ENCODE peak calls at places on chromosomes 1 and 21, in seven cellular contexts. W is CD8-positive, alpha-beta memory T cell; F is endothelial cell of umbilical vein; L is psoas muscle; Z is heart right ventricle; U is lower lobe of right lung; O is WERI-Rb-1. Y is an unnamed sample.

GRCh38 chr1:95183952-95184351 is 50.1 kb upstream of the RWDD3 start:
- DNase-seq in W (no peak), F (no peak), L (no peak), Z (no peak), U (no peak), O (no peak), Y (no peak)

GRCh38 chr1:228141082-228141870 is 1.2 kb downstream of the GUK1 start:
- DNase-seq in W (peak), F (peak), L (peak), Z (peak), U (peak), O (no peak), Y (peak)

GRCh38 chr1:189764391-189765320 is 713.0 kb downstream of the BRINP3 start:
- DNase-seq in W (no peak), F (no peak), L (no peak), Z (no peak), U (no peak), O (no peak), Y (no peak)

GRCh38 chr1:145708063-145708462 is 895 bp upstream of the PDZK1 start:
- DNase-seq in W (no peak), F (no peak), L (no peak), Z (no peak), U (no peak), O (peak), Y (no peak)

GRCh38 chr1:14737561-14738094 is 139.1 kb downstream of the KAZN start:
- DNase-seq in W (no peak), F (no peak), L (no peak), Z (no peak), U (no peak), O (no peak), Y (no peak)

GRCh38 chr1:8448906-8449661 is 131.2 kb downstream of the SLC45A1 start:
- DNase-seq in W (no peak), F (no peak), L (no peak), Z (no peak), U (no peak), O (no peak), Y (no peak)

GRCh38 chr1:206575165-206575893 is 36.9 kb downstream of the EIF2D start:
- DNase-seq in W (peak), F (peak), L (no peak), Z (no peak), U (peak), O (peak), Y (no peak)

GRCh38 chr1:109257682-109258421 is 8.5 kb downstream of the CELSR2 start:
- DNase-seq in W (no peak), F (no peak), L (no peak), Z (no peak), U (no peak), O (no peak), Y (no peak)

GRCh38 chr21:41066086-41066938 is 101.6 kb upstream of the BACE2 start:
- DNase-seq in W (no peak), F (no peak), L (no peak), Z (peak), U (no peak), O (peak), Y (no peak)

GRCh38 chr1:226784081-226785049 is 45.3 kb upstream of the ITPKB start:
- DNase-seq in W (no peak), F (peak), L (no peak), Z (no peak), U (no peak), O (no peak), Y (no peak)

GRCh38 chr1:10734900-10735602 is 61.4 kb downstream of the CASZ1 start:
- DNase-seq in W (no peak), F (no peak), L (no peak), Z (peak), U (no peak), O (no peak), Y (no peak)

GRCh38 chr1:202034683-202035462 is 24.5 kb downstream of the ELF3 start:
- DNase-seq in W (no peak), F (no peak), L (peak), Z (peak), U (peak), O (peak), Y (no peak)

GRCh38 chr1:235741294-235741693 is 91.7 kb upstream of the GNG4 start:
- DNase-seq in W (no peak), F (no peak), L (no peak), Z (no peak), U (no peak), O (no peak), Y (no peak)

GRCh38 chr1:205570796-205571537 is 60.8 kb downstream of the ELK4 start:
- DNase-seq in W (no peak), F (no peak), L (no peak), Z (no peak), U (no peak), O (peak), Y (no peak)

GRCh38 chr1:93448983-93449805 is 1.3 kb downstream of the FNBP1L start:
- DNase-seq in W (no peak), F (peak), L (no peak), Z (no peak), U (no peak), O (peak), Y (no peak)

GRCh38 chr1:95232646-95233320 is 1.2 kb upstream of the RWDD3 start:
- DNase-seq in W (no peak), F (no peak), L (no peak), Z (no peak), U (no peak), O (no peak), Y (no peak)

GRCh38 chr1:50105430-50105829 is 3.3 kb upstream of the ELAVL4 start:
- DNase-seq in W (no peak), F (no peak), L (no peak), Z (no peak), U (no peak), O (no peak), Y (no peak)

GRCh38 chr1:241990040-241990439 is 8.9 kb downstream of the MAP1LC3C start:
- DNase-seq in W (no peak), F (no peak), L (peak), Z (peak), U (peak), O (peak), Y (no peak)

GRCh38 chr1:23035823-23036452 is 16.7 kb downstream of the KDM1A start:
- DNase-seq in W (no peak), F (no peak), L (no peak), Z (no peak), U (no peak), O (peak), Y (no peak)

GRCh38 chr1:192580351-192580962 is 4.9 kb downstream of the RGS1 start:
- DNase-seq in W (no peak), F (peak), L (no peak), Z (no peak), U (no peak), O (no peak), Y (no peak)

GRCh38 chr1:185646202-185646683 is 87.9 kb upstream of the HMCN1 start:
- DNase-seq in W (no peak), F (peak), L (no peak), Z (no peak), U (no peak), O (no peak), Y (no peak)

GRCh38 chr1:45913183-45913924 is 109.9 kb downstream of the MAST2 start:
- DNase-seq in W (no peak), F (no peak), L (peak), Z (peak), U (no peak), O (no peak), Y (no peak)

GRCh38 chr1:33137800-33138199 is 44.0 kb downstream of the TRIM62 start:
- DNase-seq in W (peak), F (peak), L (peak), Z (peak), U (no peak), O (peak), Y (no peak)

GRCh38 chr1:12245733-12246132 is 15.9 kb downstream of the VPS13D start:
- DNase-seq in W (no peak), F (no peak), L (no peak), Z (no peak), U (no peak), O (no peak), Y (no peak)

GRCh38 chr1:101697057-101697456 is 299.7 kb downstream of the OLFM3 start:
- DNase-seq in W (no peak), F (peak), L (no peak), Z (no peak), U (no peak), O (no peak), Y (no peak)

GRCh38 chr1:188129856-188130838 is 1301.4 kb downstream of the PLA2G4A start:
- DNase-seq in W (no peak), F (no peak), L (no peak), Z (no peak), U (no peak), O (no peak), Y (no peak)

GRCh38 chr1:64073705-64074104 is 129.7 kb upstream of the UBE2U start:
- DNase-seq in W (no peak), F (no peak), L (no peak), Z (no peak), U (no peak), O (peak), Y (no peak)

GRCh38 chr1:61192666-61193325 is 110.4 kb downstream of the NFIA start:
- DNase-seq in W (no peak), F (peak), L (no peak), Z (no peak), U (no peak), O (no peak), Y (no peak)

GRCh38 chr1:43293896-43294760 is 6.7 kb upstream of the TIE1 start:
- DNase-seq in W (no peak), F (peak), L (no peak), Z (no peak), U (no peak), O (no peak), Y (no peak)

GRCh38 chr1:165424454-165425283 is 20.3 kb downstream of the RXRG start:
- DNase-seq in W (no peak), F (no peak), L (peak), Z (peak), U (no peak), O (no peak), Y (no peak)

GRCh38 chr1:110425196-110425595 is 17.7 kb upstream of the LAMTOR5 start:
- DNase-seq in W (no peak), F (no peak), L (no peak), Z (peak), U (no peak), O (peak), Y (no peak)

GRCh38 chr1:186535388-186536133 is 74.6 kb upstream of the PDC start:
- DNase-seq in W (no peak), F (peak), L (no peak), Z (no peak), U (no peak), O (no peak), Y (no peak)

GRCh38 chr1:58041621-58042020 is 504.9 kb downstream of the OMA1 start:
- DNase-seq in W (no peak), F (no peak), L (no peak), Z (no peak), U (no peak), O (no peak), Y (no peak)

GRCh38 chr1:60311838-60312237 is 238.3 kb upstream of the C1orf87 start:
- DNase-seq in W (no peak), F (no peak), L (no peak), Z (no peak), U (no peak), O (no peak), Y (no peak)

GRCh38 chr1:99171126-99171813 is 93.0 kb upstream of the PLPPR4 start:
- DNase-seq in W (no peak), F (no peak), L (no peak), Z (no peak), U (no peak), O (no peak), Y (no peak)

GRCh38 chr21:31117046-31117916 is 79.0 kb upstream of the KRTAP19-8 start:
- DNase-seq in W (no peak), F (no peak), L (no peak), Z (no peak), U (no peak), O (no peak), Y (no peak)

GRCh38 chr1:155325596-155325893 is 4.9 kb downstream of the RUSC1 start:
- DNase-seq in W (no peak), F (no peak), L (no peak), Z (no peak), U (no peak), O (no peak), Y (no peak)
- H3K27ac ChIP-seq in W (no peak), F (no peak), L (peak), Z (no peak), U (peak), O (peak), Y (peak)

DNA sequence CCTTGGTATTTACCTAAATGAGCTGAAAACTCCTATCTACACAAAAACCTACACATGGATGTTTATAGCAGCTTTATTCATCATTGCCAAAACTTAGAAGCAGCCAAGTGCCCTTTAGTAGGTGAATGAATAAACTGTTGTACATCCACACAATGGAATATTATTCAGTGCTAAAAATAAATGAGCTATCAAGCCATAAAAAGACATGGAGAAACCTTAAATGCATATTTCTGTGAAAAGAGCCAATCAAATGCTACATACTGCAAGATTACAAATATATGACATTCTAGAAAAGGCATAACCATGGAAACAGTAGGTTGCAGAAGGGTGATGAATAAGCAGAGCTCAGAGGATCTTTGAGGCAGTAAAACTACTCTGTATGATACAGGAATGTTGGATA is 23.3 kb downstream of the ABCB10 start:
- DNase-seq in W (no peak), F (no peak), L (no peak), Z (no peak), U (no peak), O (no peak), Y (no peak)
- H3K27ac ChIP-seq in W (no peak), F (no peak), L (no peak), Z (no peak), U (no peak), O (no peak), Y (no peak)

GRCh38 chr1:75165264-75165663 is 31.1 kb downstream of the LHX8 start:
- DNase-seq in W (no peak), F (no peak), L (no peak), Z (no peak), U (no peak), O (no peak), Y (no peak)
- H3K27ac ChIP-seq in W (no peak), F (no peak), L (no peak), Z (no peak), U (no peak), O (no peak), Y (no peak)

GRCh38 chr21:25607151-25607811 is at the start of gene MRPL39:
- DNase-seq in W (peak), F (peak), L (peak), Z (peak), U (peak), O (peak), Y (peak)

GRCh38 chr21:25607812-25608737 is 794 bp upstream of the MRPL39 start:
- DNase-seq in W (peak), F (peak), L (peak), Z (peak), U (peak), O (peak), Y (peak)
- H3K27ac ChIP-seq in W (peak), F (peak), L (peak), Z (peak), U (peak), O (peak), Y (peak)

GRCh38 chr21:42496839-42497202 is 797 bp upstream of the RSPH1 start:
- DNase-seq in W (no peak), F (no peak), L (peak), Z (no peak), U (peak), O (peak), Y (no peak)
- H3K27ac ChIP-seq in W (peak), F (peak), L (peak), Z (peak), U (peak), O (peak), Y (no peak)

GRCh38 chr1:225224287-225224686 is 203.6 kb downstream of the LBR start:
- DNase-seq in W (no peak), F (no peak), L (no peak), Z (no peak), U (no peak), O (no peak), Y (no peak)

GRCh38 chr1:225228871-225229303 is 199.0 kb downstream of the LBR start:
- DNase-seq in W (no peak), F (no peak), L (no peak), Z (no peak), U (no peak), O (no peak), Y (no peak)

GRCh38 chr1:225230483-225230882 is 197.4 kb downstream of the LBR start:
- DNase-seq in W (no peak), F (no peak), L (no peak), Z (no peak), U (no peak), O (no peak), Y (no peak)

GRCh38 chr1:225225681-225226080 is 202.2 kb downstream of the LBR start:
- DNase-seq in W (no peak), F (no peak), L (no peak), Z (no peak), U (no peak), O (no peak), Y (no peak)
- H3K27ac ChIP-seq in W (no peak), F (no peak), L (no peak), Z (no peak), U (no peak), O (no peak), Y (no peak)

GRCh38 chr1:3456964-3457909 is 2.8 kb downstream of the ARHGEF16 start:
- DNase-seq in W (no peak), F (no peak), L (peak), Z (no peak), U (no peak), O (no peak), Y (no peak)

GRCh38 chr1:3459940-3460652 is 5.6 kb downstream of the ARHGEF16 start:
- DNase-seq in W (no peak), F (no peak), L (peak), Z (peak), U (no peak), O (no peak), Y (no peak)

GRCh38 chr1:3456449-3456963 is 2.0 kb downstream of the ARHGEF16 start:
- DNase-seq in W (no peak), F (no peak), L (peak), Z (peak), U (no peak), O (no peak), Y (no peak)

GRCh38 chr1:3459051-3459908 is 4.8 kb downstream of the ARHGEF16 start:
- DNase-seq in W (no peak), F (no peak), L (peak), Z (peak), U (no peak), O (no peak), Y (no peak)

DNA sequence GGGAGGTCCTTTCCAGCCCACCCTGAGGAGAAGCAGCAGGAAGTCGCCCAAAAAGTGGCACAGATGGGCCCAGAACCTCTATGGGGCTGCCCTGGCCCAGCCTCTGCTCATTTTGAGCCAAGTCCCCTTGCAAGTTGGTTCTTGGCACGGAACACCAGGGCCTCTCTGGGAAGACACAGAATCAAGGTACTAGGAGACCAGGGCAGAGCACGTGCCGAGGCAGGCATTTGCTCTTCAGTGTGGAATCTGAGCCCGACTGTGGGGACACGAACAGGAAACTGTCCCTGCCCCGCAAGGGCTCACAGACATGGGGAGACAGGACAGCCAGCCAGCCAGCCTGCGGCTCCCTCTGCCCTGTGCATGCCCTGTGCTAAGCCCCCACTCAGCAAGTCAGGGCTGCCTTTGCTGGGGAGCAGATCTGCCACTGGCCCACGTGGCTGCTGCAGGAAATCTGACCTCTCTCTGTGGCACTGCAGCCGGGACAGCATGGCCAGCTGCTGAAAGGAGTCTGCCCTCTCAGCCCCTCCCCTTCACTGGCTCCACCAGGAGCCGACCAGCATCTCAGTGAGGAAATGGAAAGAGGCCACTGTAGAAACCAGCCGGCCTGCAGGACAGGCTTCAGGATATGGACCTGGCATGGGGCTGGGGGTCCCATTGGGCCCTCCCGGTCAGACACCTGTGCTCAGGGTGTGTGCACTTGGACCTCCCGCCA is 3.6 kb downstream of the ARHGEF16 start:
- DNase-seq in W (no peak), F (no peak), L (peak), Z (peak), U (no peak), O (peak), Y (no peak)
- H3K27ac ChIP-seq in W (no peak), F (no peak), L (peak), Z (no peak), U (no peak), O (peak), Y (no peak)